ENCODE peak calls at places on chromosomes 5 and 9, in seven cellular contexts. U is AG08396; K is activated CD4-positive, alpha-beta T cell treated with anti-CD3 and anti-CD28 coated beads, Interleukin-2, amount 10 ng/mL, durations not matched to agents 7 days and 5 days; N is epithelial cell of esophagus; V is left colon; Q is putamen; W is suprapubic skin. E is an unnamed sample.

GRCh38 chr5:105752801-105753200 is 1917.9 kb downstream of the EFNA5 start:
- DNase-seq in N (peak), U (no peak), V (no peak), W (no peak), K (no peak), Q (no peak), E (no peak)

GRCh38 chr5:148395031-148395430 is 11.3 kb downstream of the FBXO38 start:
- DNase-seq in W (no peak), K (no peak), V (no peak), Q (no peak), N (no peak), U (no peak), E (no peak)

GRCh38 chr5:118173340-118173739 is 815.0 kb downstream of the DTWD2 start:
- DNase-seq in W (no peak), V (no peak), N (no peak), K (no peak), U (no peak), Q (no peak), E (no peak)

GRCh38 chr5:109987970-109988369 is 298.2 kb downstream of the MAN2A1 start:
- DNase-seq in Q (no peak), U (no peak), N (no peak), K (no peak), V (no peak), W (no peak), E (peak)

GRCh38 chr5:90399251-90399650 is 10.3 kb downstream of the CETN3 start:
- DNase-seq in U (no peak), N (no peak), V (no peak), W (no peak), Q (no peak), K (no peak), E (no peak)

GRCh38 chr5:151447174-151448037 is at the start of gene SLC36A1:
- DNase-seq in U (peak), K (peak), N (peak), V (peak), W (peak), Q (peak), E (peak)

GRCh38 chr5:107247427-107247826 is 423.3 kb downstream of the EFNA5 start:
- DNase-seq in Q (no peak), N (peak), U (no peak), V (no peak), K (no peak), W (no peak), E (no peak)

GRCh38 chr9:86406366-86406765 is 52.2 kb upstream of the TUT7 start:
- DNase-seq in U (peak), N (peak), Q (peak), K (no peak), W (no peak), V (no peak), E (peak)

GRCh38 chr5:107544476-107544875 is 126.3 kb downstream of the EFNA5 start:
- DNase-seq in Q (no peak), K (no peak), W (no peak), V (no peak), N (no peak), U (no peak), E (no peak)

GRCh38 chr5:156359452-156359851 is 32.5 kb downstream of the SGCD start:
- DNase-seq in N (no peak), U (peak), W (no peak), Q (no peak), K (no peak), V (no peak), E (no peak)

E was measured in prostate gland.